ENCODE peak calls at places on chromosomes 1 and 21, in ten cellular contexts. B, O, V, Q, Z, S, L, C, Y and F are unnamed samples.

GRCh38 chr1:21574464-21575151 is 65.4 kb downstream of the ALPL start:
- DNase-seq in Q (no peak), Z (no peak), B (peak), C (peak), L (no peak), V (no peak), Y (no peak), O (peak), S (peak), F (no peak)

GRCh38 chr1:217036757-217037156 is 313.5 kb upstream of the ESRRG start:
- DNase-seq in Q (no peak), Y (no peak), Z (no peak), O (no peak), B (no peak), L (no peak), V (no peak), C (no peak), S (no peak), F (no peak)

GRCh38 chr1:59994302-59995198 is 68.0 kb upstream of the CYP2J2 start:
- DNase-seq in O (peak), V (no peak), C (no peak), Y (no peak), Q (no peak), B (no peak), L (no peak), S (peak), Z (no peak), F (peak)

GRCh38 chr1:217403321-217403720 is 227.6 kb downstream of the GPATCH2 start:
- DNase-seq in S (no peak), B (no peak), V (no peak), Q (no peak), O (no peak), Y (no peak), C (no peak), L (no peak), Z (no peak), F (no peak)

GRCh38 chr1:22793647-22794046 is 83.0 kb downstream of the EPHB2 start:
- DNase-seq in Q (no peak), Z (no peak), S (no peak), L (no peak), V (no peak), Y (no peak), C (no peak), O (no peak), B (no peak), F (no peak)

GRCh38 chr1:2386636-2387611 is 4.4 kb downstream of the MORN1 start:
- DNase-seq in L (no peak), C (no peak), O (no peak), Y (no peak), Q (no peak), Z (no peak), B (peak), V (no peak), S (peak), F (no peak)

GRCh38 chr1:198088360-198089071 is 68.3 kb upstream of the NEK7 start:
- DNase-seq in O (peak), C (no peak), S (no peak), V (no peak), Q (peak), Y (peak), L (no peak), B (no peak), Z (no peak), F (no peak)

GRCh38 chr21:33116669-33117267 is 46.8 kb downstream of the OLIG1 start:
- DNase-seq in B (no peak), O (no peak), L (no peak), S (no peak), Q (no peak), V (no peak), Z (no peak), C (no peak), Y (no peak), F (no peak)

GRCh38 chr1:41361495-41362356 is 492 bp downstream of the FOXO6 start:
- DNase-seq in Y (no peak), Q (no peak), O (no peak), V (no peak), C (no peak), Z (no peak), B (no peak), L (peak), S (peak), F (no peak)

GRCh38 chr1:51517361-51518032 is 1.6 kb downstream of the EPS15 start:
- DNase-seq in Y (peak), Z (no peak), V (no peak), Q (no peak), O (no peak), S (no peak), C (no peak), L (peak), B (no peak), F (no peak)

GRCh38 chr1:210980082-210980481 is 153.9 kb downstream of the KCNH1 start:
- DNase-seq in Y (no peak), Q (no peak), C (no peak), B (no peak), L (no peak), V (no peak), Z (no peak), O (no peak), S (no peak), F (no peak)

GRCh38 chr1:3530931-3531818 is 76.7 kb downstream of the ARHGEF16 start:
- DNase-seq in V (no peak), L (peak), B (peak), O (peak), Y (peak), Z (peak), S (peak), Q (peak), C (peak), F (no peak)

GRCh38 chr1:94094466-94095111 is 26.4 kb downstream of the ABCA4 start:
- DNase-seq in Z (no peak), C (no peak), O (peak), S (peak), V (no peak), Q (no peak), Y (no peak), B (peak), L (peak), F (no peak)

GRCh38 chr1:176546825-176547224 is 83.8 kb downstream of the PAPPA2 start:
- DNase-seq in Y (no peak), C (no peak), Q (no peak), O (no peak), B (no peak), S (no peak), L (no peak), Z (no peak), V (no peak), F (no peak)

GRCh38 chr1:173097001-173097400 is 46.3 kb upstream of the TNFSF18 start:
- DNase-seq in C (no peak), Y (no peak), S (no peak), V (no peak), O (peak), B (no peak), Z (no peak), Q (no peak), L (no peak), F (no peak)

GRCh38 chr1:153849487-153850185 is 73.1 kb downstream of the GATAD2B start:
- DNase-seq in Z (no peak), Q (no peak), O (no peak), L (no peak), Y (no peak), V (no peak), C (no peak), S (no peak), B (no peak), F (no peak)

GRCh38 chr21:42265229-42265812 is 46.4 kb downstream of the ABCG1 start:
- DNase-seq in O (no peak), S (no peak), Z (no peak), Y (no peak), V (no peak), L (no peak), Q (no peak), C (no peak), B (peak), F (no peak)

GRCh38 chr1:98920441-98921110 is 84.1 kb downstream of the PLPPR5 start:
- DNase-seq in Y (peak), C (no peak), O (peak), Z (no peak), S (no peak), V (no peak), B (no peak), Q (peak), L (no peak), F (peak)

GRCh38 chr1:234709473-234710279 is 99.7 kb upstream of the IRF2BP2 start:
- DNase-seq in Q (no peak), B (peak), Z (no peak), L (peak), S (peak), Y (no peak), V (no peak), O (no peak), C (no peak), F (no peak)